ENCODE peak calls at places on chromosome 6, in five cellular contexts. O is astrocyte of the hippocampus, Y is IMR-90, B is HEK293T, G is renal cortical epithelial cell. C is an unnamed sample.

GRCh38 chr6:32796848-32797776 is 19.7 kb downstream of the HLA-DOB start:
- DNase-seq in B (peak), Y (peak), O (peak), G (peak), C (peak)

GRCh38 chr6:43695078-43695966 is 7.7 kb upstream of the MRPS18A start:
- DNase-seq in B (no peak), O (no peak), Y (no peak), G (no peak), C (no peak)

GRCh38 chr6:20811112-20811746 is 277.0 kb downstream of the CDKAL1 start:
- DNase-seq in Y (peak), B (peak), O (peak), G (peak), C (no peak)

GRCh38 chr6:119128252-119128912 is 49.9 kb upstream of the FAM184A start:
- DNase-seq in O (no peak), B (no peak), Y (no peak), G (no peak), C (no peak)

GRCh38 chr6:55941713-55942112 is 66.3 kb upstream of the BMP5 start:
- DNase-seq in Y (peak), G (no peak), B (no peak), O (peak), C (no peak)

GRCh38 chr6:106181664-106182418 is 95.7 kb downstream of the PRDM1 start:
- DNase-seq in Y (peak), O (peak), G (peak), B (no peak), C (no peak)

GRCh38 chr6:109073344-109074235 is 21.1 kb downstream of the SESN1 start:
- DNase-seq in Y (peak), B (peak), G (peak), O (peak), C (peak)

GRCh38 chr6:117449549-117450439 is 24.1 kb upstream of the ROS1 start:
- DNase-seq in O (peak), Y (peak), B (peak), G (peak), C (peak)

GRCh38 chr6:75349262-75349984 is 64.8 kb upstream of the TMEM30A start:
- DNase-seq in Y (peak), G (peak), B (peak), O (peak), C (no peak)

GRCh38 chr6:24376875-24377274 is 19.0 kb upstream of the DCDC2 start:
- DNase-seq in Y (no peak), O (no peak), G (no peak), B (no peak), C (no peak)

GRCh38 chr6:5626727-5627426 is 365.6 kb downstream of the FARS2 start:
- DNase-seq in G (no peak), Y (no peak), O (no peak), B (no peak), C (peak)

GRCh38 chr6:30787954-30788353 is 43.6 kb upstream of the IER3 start:
- DNase-seq in G (peak), B (no peak), Y (no peak), O (peak), C (no peak)

GRCh38 chr6:7112741-7113313 is 5.1 kb downstream of the RREB1 start:
- DNase-seq in O (peak), B (no peak), Y (no peak), G (peak), C (peak)

GRCh38 chr6:82767447-82767846 is 298.2 kb downstream of the UBE3D start:
- DNase-seq in B (no peak), Y (no peak), O (no peak), G (no peak), C (no peak)

GRCh38 chr6:115934829-115935228 is 125.9 kb downstream of the FRK start:
- DNase-seq in Y (no peak), B (no peak), O (no peak), G (no peak), C (no peak)

GRCh38 chr6:151870375-151870774 is 62.9 kb downstream of the ESR1 start:
- DNase-seq in O (no peak), Y (no peak), B (no peak), G (no peak), C (no peak)

GRCh38 chr6:164133095-164133494 is 718.6 kb downstream of the QKI start:
- DNase-seq in B (no peak), O (peak), Y (no peak), G (peak), C (no peak)

GRCh38 chr6:149924206-149924932 is 1.4 kb upstream of the RAET1G start:
- DNase-seq in Y (no peak), G (no peak), O (no peak), B (no peak), C (no peak)

GRCh38 chr6:31901415-31901952 is 402 bp downstream of the ZBTB12 start:
- DNase-seq in O (peak), Y (peak), B (peak), G (no peak), C (peak)

GRCh38 chr6:44100088-44100550 is 27.1 kb downstream of the MRPL14 start:
- DNase-seq in Y (peak), O (peak), G (no peak), B (peak), C (no peak)

GRCh38 chr6:551405-551804 is 105.5 kb downstream of the HUS1B start:
- DNase-seq in O (peak), B (peak), Y (peak), G (peak), C (peak)

GRCh38 chr6:15305496-15305895 is 59.6 kb downstream of the JARID2 start:
- DNase-seq in G (no peak), B (no peak), Y (no peak), O (no peak), C (no peak)

GRCh38 chr6:157757430-157758403 is 65.3 kb upstream of the SNX9 start:
- DNase-seq in Y (no peak), G (no peak), B (no peak), O (no peak), C (no peak)

GRCh38 chr6:7589949-7590917 is at the start of gene SNRNP48:
- DNase-seq in O (peak), B (peak), G (peak), Y (peak), C (peak)

GRCh38 chr6:113858067-113858604 is 991 bp downstream of the MARCKS start:
- DNase-seq in B (peak), Y (peak), O (peak), G (no peak), C (no peak)

GRCh38 chr6:6975395-6976111 is 132.2 kb upstream of the RREB1 start:
- DNase-seq in G (no peak), Y (no peak), O (no peak), B (no peak), C (no peak)

GRCh38 chr6:1590580-1590979 is 19.1 kb upstream of the FOXC1 start:
- DNase-seq in O (no peak), G (no peak), Y (no peak), B (no peak), C (no peak)

GRCh38 chr6:33191383-33192104 is 723 bp downstream of the COL11A2 start:
- DNase-seq in G (no peak), B (no peak), Y (no peak), O (no peak), C (no peak)

GRCh38 chr6:154039231-154039842 is at the start of gene OPRM1:
- DNase-seq in O (peak), Y (no peak), B (peak), G (peak), C (peak)